ENCODE peak calls at places on chromosomes 11 and 22, in eight cellular contexts. One of them, this sample, is unnamed.

GRCh38 chr11:26676641-26677040 is 45.2 kb downstream of the SLC5A12 start:
- DNase-seq in effector CD8-positive, alpha-beta T cell: no peak
- DNase-seq in kidney epithelial cell: no peak
- DNase-seq in EL: no peak
- DNase-seq in H54: no peak
- DNase-seq in stimulated activated CD8-positive, alpha-beta memory T cell treated with anti-CD3 and anti-CD28 coated beads, Interleukin-2, amount 100 ng/mL, for 48 hours: no peak
- DNase-seq in NB4: no peak
- DNase-seq in vagina: no peak
- DNase-seq in this sample: no peak

GRCh38 chr11:61488651-61489291 is 19.8 kb upstream of the LRRC10B start:
- DNase-seq in effector CD8-positive, alpha-beta T cell: no peak
- DNase-seq in kidney epithelial cell: no peak
- DNase-seq in EL: no peak
- DNase-seq in H54: no peak
- DNase-seq in stimulated activated CD8-positive, alpha-beta memory T cell treated with anti-CD3 and anti-CD28 coated beads, Interleukin-2, amount 100 ng/mL, for 48 hours: no peak
- DNase-seq in NB4: peak
- DNase-seq in vagina: no peak
- DNase-seq in this sample: no peak

GRCh38 chr22:36056980-36057379 is 28.4 kb upstream of the RBFOX2 start:
- DNase-seq in effector CD8-positive, alpha-beta T cell: no peak
- DNase-seq in kidney epithelial cell: no peak
- DNase-seq in EL: peak
- DNase-seq in H54: no peak
- DNase-seq in stimulated activated CD8-positive, alpha-beta memory T cell treated with anti-CD3 and anti-CD28 coated beads, Interleukin-2, amount 100 ng/mL, for 48 hours: no peak
- DNase-seq in NB4: no peak
- DNase-seq in vagina: no peak
- DNase-seq in this sample: no peak

GRCh38 chr11:96341237-96342130 is 1.5 kb downstream of the MAML2 start:
- DNase-seq in effector CD8-positive, alpha-beta T cell: peak
- DNase-seq in kidney epithelial cell: no peak
- DNase-seq in EL: peak
- DNase-seq in H54: no peak
- DNase-seq in stimulated activated CD8-positive, alpha-beta memory T cell treated with anti-CD3 and anti-CD28 coated beads, Interleukin-2, amount 100 ng/mL, for 48 hours: peak
- DNase-seq in NB4: peak
- DNase-seq in vagina: no peak
- DNase-seq in this sample: peak

GRCh38 chr11:120057595-120058581 is 80.0 kb downstream of the TRIM29 start:
- DNase-seq in effector CD8-positive, alpha-beta T cell: no peak
- DNase-seq in kidney epithelial cell: no peak
- DNase-seq in EL: peak
- DNase-seq in H54: peak
- DNase-seq in stimulated activated CD8-positive, alpha-beta memory T cell treated with anti-CD3 and anti-CD28 coated beads, Interleukin-2, amount 100 ng/mL, for 48 hours: no peak
- DNase-seq in NB4: no peak
- DNase-seq in vagina: peak
- DNase-seq in this sample: no peak

GRCh38 chr11:26014456-26015115 is 317.3 kb upstream of the ANO3 start:
- DNase-seq in effector CD8-positive, alpha-beta T cell: no peak
- DNase-seq in kidney epithelial cell: no peak
- DNase-seq in EL: no peak
- DNase-seq in H54: no peak
- DNase-seq in stimulated activated CD8-positive, alpha-beta memory T cell treated with anti-CD3 and anti-CD28 coated beads, Interleukin-2, amount 100 ng/mL, for 48 hours: no peak
- DNase-seq in NB4: no peak
- DNase-seq in vagina: no peak
- DNase-seq in this sample: no peak

GRCh38 chr11:122294041-122294440 is 178.0 kb upstream of the BLID start:
- DNase-seq in effector CD8-positive, alpha-beta T cell: no peak
- DNase-seq in kidney epithelial cell: no peak
- DNase-seq in EL: no peak
- DNase-seq in H54: no peak
- DNase-seq in stimulated activated CD8-positive, alpha-beta memory T cell treated with anti-CD3 and anti-CD28 coated beads, Interleukin-2, amount 100 ng/mL, for 48 hours: no peak
- DNase-seq in NB4: no peak
- DNase-seq in vagina: no peak
- DNase-seq in this sample: no peak

GRCh38 chr11:74447720-74448119 is 19.6 kb downstream of the KCNE3 start:
- DNase-seq in effector CD8-positive, alpha-beta T cell: no peak
- DNase-seq in kidney epithelial cell: no peak
- DNase-seq in EL: no peak
- DNase-seq in H54: no peak
- DNase-seq in stimulated activated CD8-positive, alpha-beta memory T cell treated with anti-CD3 and anti-CD28 coated beads, Interleukin-2, amount 100 ng/mL, for 48 hours: no peak
- DNase-seq in NB4: no peak
- DNase-seq in vagina: no peak
- DNase-seq in this sample: no peak